ENCODE peak calls at places on chromosomes 16 and 17, in ten cellular contexts. R is left ventricle myocardium inferior; U is CD4-positive, alpha-beta memory T cell; H is CD8-positive, alpha-beta memory T cell; T is IMR-90; C is H7; Z is right cardiac atrium; P is body of pancreas; W is heart left ventricle; B is A673. L is an unnamed sample. For H3K27me3, the result is how much of the 10 kb centered on the place peaks cover.

GRCh38 chr16:1533443-1533951 is at the start of gene TMEM204:
- DNase-seq in U (peak), H (no peak), P (peak), Z (peak), C (peak), W (peak), B (no peak), R (peak), T (peak), L (peak)

GRCh38 chr17:80779336-80779735 is 212.3 kb upstream of the CHMP6 start:
- DNase-seq in T (no peak), H (no peak), W (no peak), C (no peak), Z (no peak), B (no peak), R (no peak), U (no peak), P (no peak), L (no peak)

GRCh38 chr17:41710472-41711090 is 1.6 kb upstream of the GAST start:
- DNase-seq in R (no peak), C (no peak), W (no peak), B (peak), Z (no peak), P (peak), H (no peak), T (peak), U (no peak), L (peak)

GRCh38 chr16:13733561-13733960 is 186.4 kb upstream of the ERCC4 start:
- DNase-seq in P (no peak), B (no peak), T (no peak), U (no peak), W (no peak), H (no peak), C (no peak), R (no peak), Z (no peak), L (no peak)

GRCh38 chr17:75776399-75777242 is 8.0 kb upstream of the UNK start:
- DNase-seq in Z (no peak), U (peak), W (no peak), T (no peak), R (no peak), B (no peak), H (peak), P (peak), C (no peak), L (no peak)

GRCh38 chr16:22139008-22139407 is 23.3 kb upstream of the SDR42E2 start:
- DNase-seq in U (no peak), R (no peak), C (no peak), P (no peak), B (no peak), Z (no peak), W (no peak), T (no peak), H (no peak), L (no peak)

GRCh38 chr16:87702325-87702811 is 63.4 kb downstream of the KLHDC4 start:
- DNase-seq in H (no peak), U (no peak), R (no peak), Z (no peak), P (peak), C (peak), B (no peak), W (no peak), T (peak), L (no peak)

GRCh38 chr16:71214771-71215381 is 15.6 kb downstream of the HYDIN start:
- DNase-seq in P (no peak), W (no peak), U (no peak), B (peak), T (no peak), Z (no peak), R (no peak), C (peak), H (no peak), L (no peak)

GRCh38 chr17:79788455-79788854 is 8.4 kb downstream of the CBX8 start:
- DNase-seq in T (no peak), W (no peak), Z (no peak), R (no peak), B (no peak), C (peak), P (no peak), H (no peak), U (no peak), L (no peak)

GRCh38 chr17:80761421-80761871 is 216.8 kb downstream of the RPTOR start:
- DNase-seq in C (no peak), U (peak), T (peak), H (peak), W (no peak), P (no peak), R (no peak), Z (no peak), B (peak), L (no peak)

GRCh38 chr16:4487955-4488481 is 11.8 kb downstream of the HMOX2 start:
- DNase-seq in U (no peak), H (no peak), C (no peak), B (no peak), T (peak), P (peak), W (no peak), Z (no peak), R (no peak), L (no peak)

GRCh38 chr16:70377782-70378181 is 31.1 kb downstream of the DDX19A start:
- DNase-seq in U (no peak), H (no peak), P (no peak), T (no peak), R (no peak), C (no peak), Z (no peak), W (no peak), B (no peak), L (no peak)

GRCh38 chr16:47458331-47458730 is 2.5 kb downstream of the ITFG1 start:
- DNase-seq in U (no peak), R (no peak), P (no peak), T (no peak), B (no peak), H (no peak), W (no peak), Z (no peak), C (no peak), L (no peak)

GRCh38 chr17:80799553-80800403 is 191.9 kb upstream of the CHMP6 start:
- DNase-seq in P (no peak), R (no peak), Z (no peak), C (no peak), T (no peak), B (no peak), U (no peak), W (no peak), H (no peak), L (no peak)

GRCh38 chr16:75402821-75403475 is 30.4 kb downstream of the CFDP1 start:
- DNase-seq in W (no peak), B (peak), U (no peak), H (no peak), R (no peak), C (peak), T (peak), Z (no peak), P (peak), L (no peak)

GRCh38 chr16:46751381-46751780 is 3.2 kb upstream of the MYLK3 start:
- DNase-seq in P (no peak), B (no peak), H (no peak), C (no peak), U (no peak), W (no peak), R (no peak), T (no peak), Z (no peak), L (no peak)

GRCh38 chr17:6708357-6708961 is 4.7 kb downstream of the SLC13A5 start:
- DNase-seq in U (no peak), C (peak), R (no peak), T (no peak), Z (no peak), W (no peak), B (no peak), P (no peak), H (no peak), L (no peak)

GRCh38 chr17:55688057-55688456 is 34.6 kb downstream of the TMEM100 start:
- DNase-seq in H (no peak), U (no peak), T (no peak), Z (no peak), C (no peak), R (no peak), P (no peak), W (no peak), B (peak), L (no peak)

GRCh38 chr17:44345497-44346026 is 460 bp downstream of the GRN start:
- DNase-seq in T (peak), Z (peak), P (peak), W (peak), C (peak), U (no peak), R (no peak), B (peak), H (peak), L (peak)

GRCh38 chr17:47694818-47695663 is 1.1 kb downstream of the TBKBP1 start:
- DNase-seq in Z (peak), P (peak), R (peak), W (peak), H (no peak), U (no peak), B (peak), T (peak), C (peak), L (peak)

GRCh38 chr17:41684050-41684449 is 4.6 kb upstream of the EIF1 start:
- DNase-seq in R (no peak), T (no peak), H (no peak), C (no peak), Z (no peak), U (no peak), P (no peak), W (no peak), B (no peak), L (no peak)

GRCh38 chr16:28304214-28304613 is 11.9 kb downstream of the SBK1 start:
- DNase-seq in C (peak), T (peak), B (peak), H (no peak), U (no peak), P (peak), R (peak), W (no peak), Z (no peak), L (peak)

GRCh38 chr17:74646231-74646630 is 22.7 kb upstream of the CD300E start:
- DNase-seq in Z (no peak), P (no peak), U (no peak), R (no peak), C (peak), T (no peak), H (no peak), W (no peak), B (peak), L (no peak)

GRCh38 chr17:65925606-65926307 is 266.2 kb downstream of the CEP112 start:
- DNase-seq in R (no peak), H (no peak), U (no peak), B (no peak), T (peak), P (no peak), Z (no peak), W (peak), C (no peak), L (no peak)

GRCh38 chr16:84518804-84519341 is 14.4 kb upstream of the MEAK7 start:
- DNase-seq in U (peak), P (peak), C (no peak), W (no peak), R (no peak), B (no peak), Z (no peak), H (peak), T (no peak), L (no peak)

GRCh38 chr16:74296120-74296464 is 522 bp upstream of the PSMD7 start:
- DNase-seq in R (no peak), U (no peak), B (no peak), H (no peak), C (no peak), P (no peak), W (no peak), T (no peak), Z (no peak), L (no peak)

GRCh38 chr17:78058581-78058980 is 70.0 kb downstream of the TMC6 start:
- DNase-seq in U (no peak), P (no peak), W (no peak), R (no peak), B (no peak), Z (no peak), H (no peak), C (no peak), T (no peak), L (no peak)

GRCh38 chr17:39757931-39758873 is 20.5 kb downstream of the GRB7 start:
- DNase-seq in P (no peak), B (no peak), W (no peak), T (no peak), R (no peak), U (peak), Z (no peak), H (peak), C (no peak), L (no peak)

GRCh38 chr16:65547799-65548446 is 426.1 kb upstream of the CDH11 start:
- DNase-seq in R (no peak), H (no peak), Z (no peak), P (no peak), T (peak), C (peak), U (no peak), W (no peak), B (peak), L (peak)

GRCh38 chr17:42878123-42878880 is 22.3 kb upstream of the G6PC1 start:
- DNase-seq in Z (peak), U (no peak), H (no peak), W (no peak), B (no peak), P (peak), R (no peak), T (no peak), C (peak), L (no peak)

DNA sequence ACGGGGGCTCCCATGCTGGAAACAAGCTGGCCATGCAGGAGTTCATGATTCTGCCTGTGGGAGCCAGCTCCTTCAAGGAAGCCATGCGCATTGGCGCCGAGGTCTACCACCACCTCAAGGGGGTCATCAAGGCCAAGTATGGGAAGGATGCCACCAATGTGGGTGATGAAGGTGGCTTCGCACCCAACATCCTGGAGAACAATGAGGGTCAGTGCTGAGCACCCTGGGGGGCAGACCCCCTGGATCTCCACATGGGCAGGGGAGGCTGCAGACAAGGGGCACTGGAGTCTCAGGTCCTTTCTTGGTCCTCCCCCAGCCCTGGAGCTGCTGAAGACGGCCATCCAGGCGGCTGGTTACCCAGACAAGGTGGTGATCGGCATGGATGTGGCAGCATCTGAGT is 4.2 kb downstream of the ENO3 start:
- DNase-seq in Z (no peak), W (no peak), U (no peak), P (no peak), R (no peak), C (no peak), B (no peak), H (no peak), T (no peak), L (no peak)
- H3K27me3 ChIP-seq in Z (under half), W (under half), U (under half), P (under half), R (under half), C (under half), B (under half), H (under half), T (under half), L (under half)

GRCh38 chr17:17681187-17681743 is at the start of gene RAI1:
- DNase-seq in U (peak), C (peak), W (peak), H (peak), P (peak), R (peak), Z (peak), T (peak), B (peak), L (peak)

GRCh38 chr17:17679748-17680147 is 1.5 kb upstream of the RAI1 start:
- DNase-seq in H (no peak), W (no peak), P (no peak), R (no peak), C (no peak), Z (no peak), U (no peak), B (no peak), T (no peak), L (no peak)

GRCh38 chr17:17681744-17682292 is 560 bp downstream of the RAI1 start:
- DNase-seq in R (peak), P (peak), W (peak), T (no peak), Z (peak), U (peak), B (peak), H (peak), C (no peak), L (peak)

GRCh38 chr17:17679243-17679642 is 2.0 kb upstream of the RAI1 start:
- DNase-seq in Z (no peak), R (no peak), C (no peak), B (no peak), W (no peak), U (no peak), P (no peak), T (no peak), H (no peak), L (no peak)

GRCh38 chr17:17680477-17681186 is 626 bp upstream of the RAI1 start:
- DNase-seq in R (no peak), H (no peak), P (no peak), C (no peak), B (no peak), T (no peak), W (no peak), U (no peak), Z (no peak), L (no peak)
- H3K27me3 ChIP-seq in R (under half), H (under half), P (under half), C (half or more), B (under half), T (under half), W (under half), U (under half), Z (under half), L (under half)

DNA sequence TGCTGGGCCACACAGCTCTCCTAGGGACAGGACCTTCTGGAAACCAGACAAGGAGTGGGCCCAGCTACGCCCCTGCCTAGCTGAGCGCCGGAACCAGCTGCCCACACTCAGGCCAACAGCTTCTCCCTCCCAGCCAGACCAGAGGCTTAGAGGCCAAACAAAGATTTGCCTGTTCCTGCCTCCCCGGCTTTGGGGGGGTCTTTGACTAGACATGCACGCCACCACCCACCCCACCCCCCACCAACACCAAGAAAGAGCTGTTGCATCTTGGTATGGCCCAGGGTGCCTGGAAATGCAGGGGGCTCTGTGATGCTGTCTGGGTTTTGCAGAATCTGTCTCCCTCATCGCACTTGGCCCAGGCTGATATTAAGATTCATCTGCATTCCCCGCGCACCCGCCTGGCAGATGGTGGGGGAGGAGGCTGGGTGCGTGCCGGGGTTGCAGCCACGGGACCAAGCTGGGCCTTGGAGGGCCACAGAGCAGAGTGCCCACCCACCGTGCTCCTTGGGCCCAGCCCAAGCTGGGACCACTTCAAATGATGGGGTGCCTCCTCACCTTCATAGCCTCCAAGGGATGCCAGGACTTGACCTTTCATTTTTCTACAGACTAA is 1.3 kb upstream of the NXPH3 start:
- DNase-seq in T (no peak), Z (peak), P (no peak), R (no peak), B (no peak), C (peak), H (no peak), W (no peak), U (no peak), L (no peak)
- H3K27me3 ChIP-seq in T (half or more), Z (under half), P (under half), R (under half), B (under half), C (under half), H (under half), W (under half), U (under half), L (under half)

GRCh38 chr16:56635441-56635967 is 3.0 kb upstream of the MT1A start:
- DNase-seq in P (no peak), T (no peak), C (peak), U (no peak), R (no peak), Z (no peak), B (no peak), W (no peak), H (no peak), L (no peak)

GRCh38 chr16:56632848-56633365 is 448 bp downstream of the MT1M start:
- DNase-seq in P (no peak), W (no peak), U (no peak), T (no peak), B (no peak), Z (no peak), H (no peak), C (no peak), R (no peak), L (no peak)

GRCh38 chr16:56633535-56633934 is 1.1 kb downstream of the MT1M start:
- DNase-seq in Z (no peak), U (no peak), R (no peak), H (no peak), P (no peak), T (no peak), W (no peak), C (no peak), B (no peak), L (no peak)

GRCh38 chr16:56636616-56637413 is 1.7 kb upstream of the MT1A start:
- DNase-seq in C (no peak), W (no peak), T (no peak), P (no peak), B (no peak), Z (no peak), U (no peak), H (no peak), R (no peak), L (no peak)

DNA sequence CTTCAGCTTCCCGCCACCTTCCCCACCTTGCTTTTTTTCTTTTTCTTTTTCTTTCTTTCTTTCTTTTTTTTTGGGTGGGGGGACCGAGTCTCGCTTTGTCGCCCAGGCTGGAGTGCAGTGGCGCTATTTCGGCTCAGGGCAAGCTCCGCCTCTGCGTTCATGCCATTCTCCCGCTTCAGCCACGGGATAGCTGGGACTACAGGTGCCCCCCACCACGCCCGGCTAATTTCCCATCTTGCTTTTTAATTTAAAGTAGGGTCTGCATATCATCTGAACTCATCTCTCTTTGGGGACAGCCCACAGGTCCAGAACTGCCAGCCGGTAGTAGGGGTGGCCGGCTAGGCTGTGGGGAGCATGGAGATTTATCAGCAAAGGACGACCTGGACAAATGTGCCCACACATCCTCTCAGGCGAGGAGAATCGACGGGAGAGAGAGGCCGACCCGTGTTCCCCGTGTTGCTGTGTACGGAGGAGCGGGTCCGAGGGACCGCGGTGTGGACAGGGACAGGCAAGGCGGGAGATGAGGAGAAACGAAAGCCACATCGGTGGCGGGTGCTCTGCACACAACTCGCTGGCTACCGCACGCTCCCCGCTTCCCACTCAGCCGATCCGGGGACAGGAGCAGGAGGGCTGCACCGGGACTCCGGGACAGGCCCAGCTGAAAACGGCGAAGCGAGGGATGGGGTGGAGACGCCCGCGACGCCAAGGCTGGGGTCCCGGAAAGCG is 2.4 kb downstream of the MT1M start:
- DNase-seq in U (no peak), W (no peak), B (no peak), H (no peak), Z (no peak), C (peak), R (no peak), P (no peak), T (no peak), L (no peak)
- H3K27me3 ChIP-seq in U (half or more), W (under half), B (half or more), H (half or more), Z (under half), C (half or more), R (half or more), P (under half), T (half or more), L (under half)

GRCh38 chr16:78877114-78877513 is 723.4 kb downstream of the MAF start:
- DNase-seq in H (no peak), R (no peak), B (no peak), C (peak), T (no peak), W (no peak), P (no peak), Z (no peak), U (no peak), L (no peak)
- H3K27me3 ChIP-seq in H (under half), R (under half), B (under half), C (under half), T (under half), W (under half), P (under half), Z (under half), U (under half), L (under half)

DNA sequence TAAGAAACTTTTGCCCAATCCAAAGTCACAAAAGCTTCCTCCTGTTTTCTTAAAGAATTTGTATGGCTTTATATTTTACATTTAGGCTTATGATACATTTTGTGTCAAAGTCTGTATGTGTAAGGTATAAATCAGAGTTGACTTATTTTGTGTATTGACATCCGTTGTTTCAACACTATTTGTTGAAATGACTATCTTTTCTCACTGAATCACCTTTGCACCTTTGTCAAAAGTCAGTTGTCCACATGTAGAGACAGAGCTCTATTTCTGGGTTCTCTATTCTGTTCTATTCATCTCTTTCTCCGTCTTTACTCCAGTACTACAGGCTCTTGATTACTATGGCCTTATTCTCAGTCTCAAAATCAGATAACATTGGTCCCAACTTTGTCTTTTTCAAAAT is 73.2 kb downstream of the C16orf78 start:
- DNase-seq in B (no peak), Z (no peak), U (no peak), W (no peak), T (no peak), P (no peak), R (no peak), C (no peak), H (no peak), L (no peak)
- H3K27me3 ChIP-seq in B (under half), Z (under half), U (under half), W (under half), T (under half), P (under half), R (under half), C (under half), H (under half), L (under half)